ENCODE peak calls at places on chromosome 19, in six cellular contexts. X, H, M, K, T and F are unnamed samples. For H3K27me3 and H3K4me1, the result is how much of the 10 kb centered on the place peaks cover.

GRCh38 chr19:39109641-39110040 is 15.9 kb upstream of the PAK4 start:
- DNase-seq in X (no peak), H (no peak), M (no peak), K (no peak), T (no peak), F (no peak)

GRCh38 chr19:16366433-16367268 is 42.0 kb downstream of the KLF2 start:
- DNase-seq in X (peak), H (no peak), M (no peak), K (no peak), T (no peak), F (peak)

GRCh38 chr19:39372047-39372802 is 18.7 kb downstream of the PAF1 start:
- DNase-seq in X (no peak), H (peak), M (peak), K (peak), T (no peak), F (no peak)

GRCh38 chr19:1944088-1944915 is 3.3 kb downstream of the CSNK1G2 start:
- DNase-seq in X (no peak), H (no peak), M (no peak), K (no peak), T (no peak), F (no peak)

GRCh38 chr19:2282062-2282861 is at the start of gene PEAK3:
- DNase-seq in X (peak), H (peak), M (peak), K (peak), T (no peak), F (peak)

GRCh38 chr19:33225458-33225925 is at the start of gene SLC7A10:
- DNase-seq in X (no peak), H (no peak), M (no peak), K (no peak), T (no peak), F (no peak)

GRCh38 chr19:28635962-28636629 is 576.9 kb downstream of the UQCRFS1 start:
- DNase-seq in X (no peak), H (no peak), M (no peak), K (no peak), T (no peak), F (no peak)

GRCh38 chr19:543912-544608 is at the start of gene GZMM:
- DNase-seq in X (no peak), H (no peak), M (no peak), K (no peak), T (no peak), F (peak)

GRCh38 chr19:35216026-35216832 is 12.3 kb downstream of the FAM187B start:
- DNase-seq in X (no peak), H (no peak), M (no peak), K (no peak), T (no peak), F (no peak)

GRCh38 chr19:50838239-50838638 is 4.9 kb upstream of the KLK15 start:
- DNase-seq in X (no peak), H (no peak), M (no peak), K (no peak), T (no peak), F (peak)

GRCh38 chr19:45782820-45783785 is 813 bp upstream of the DMPK start:
- DNase-seq in X (peak), H (peak), M (no peak), K (peak), T (no peak), F (no peak)

GRCh38 chr19:43438291-43439162 is 23.8 kb downstream of the TEX101 start:
- DNase-seq in X (peak), H (no peak), M (no peak), K (peak), T (no peak), F (no peak)

GRCh38 chr19:55176116-55176515 is 4.0 kb downstream of the SYT5 start:
- DNase-seq in X (no peak), H (no peak), M (no peak), K (no peak), T (no peak), F (no peak)

GRCh38 chr19:55173186-55173716 is 6.8 kb upstream of the DNAAF3 start:
- DNase-seq in X (no peak), H (no peak), M (no peak), K (no peak), T (no peak), F (no peak)

GRCh38 chr19:55173717-55174409 is 6.2 kb downstream of the SYT5 start:
- DNase-seq in X (peak), H (no peak), M (no peak), K (peak), T (peak), F (no peak)

GRCh38 chr19:55174425-55175116 is 5.5 kb downstream of the SYT5 start:
- DNase-seq in X (no peak), H (no peak), M (no peak), K (no peak), T (no peak), F (no peak)

GRCh38 chr19:55175117-55175867 is 4.8 kb downstream of the SYT5 start:
- DNase-seq in X (no peak), H (no peak), M (no peak), K (no peak), T (no peak), F (no peak)
- H3K27me3 ChIP-seq in X (under half), H (under half), M (half or more), K (under half), T (half or more), F (under half)

GRCh38 chr19:29757551-29757950 is 42.5 kb upstream of the C19orf12 start:
- DNase-seq in X (no peak), H (no peak), M (no peak), K (no peak), T (no peak), F (no peak)

GRCh38 chr19:29759359-29759758 is 44.3 kb upstream of the C19orf12 start:
- DNase-seq in X (no peak), H (no peak), M (no peak), K (no peak), T (no peak), F (no peak)

GRCh38 chr19:29761575-29762225 is 46.6 kb upstream of the C19orf12 start:
- DNase-seq in X (no peak), H (no peak), M (no peak), K (no peak), T (no peak), F (no peak)

GRCh38 chr19:29758863-29759262 is 43.8 kb upstream of the C19orf12 start:
- DNase-seq in X (no peak), H (no peak), M (no peak), K (no peak), T (no peak), F (no peak)

DNA sequence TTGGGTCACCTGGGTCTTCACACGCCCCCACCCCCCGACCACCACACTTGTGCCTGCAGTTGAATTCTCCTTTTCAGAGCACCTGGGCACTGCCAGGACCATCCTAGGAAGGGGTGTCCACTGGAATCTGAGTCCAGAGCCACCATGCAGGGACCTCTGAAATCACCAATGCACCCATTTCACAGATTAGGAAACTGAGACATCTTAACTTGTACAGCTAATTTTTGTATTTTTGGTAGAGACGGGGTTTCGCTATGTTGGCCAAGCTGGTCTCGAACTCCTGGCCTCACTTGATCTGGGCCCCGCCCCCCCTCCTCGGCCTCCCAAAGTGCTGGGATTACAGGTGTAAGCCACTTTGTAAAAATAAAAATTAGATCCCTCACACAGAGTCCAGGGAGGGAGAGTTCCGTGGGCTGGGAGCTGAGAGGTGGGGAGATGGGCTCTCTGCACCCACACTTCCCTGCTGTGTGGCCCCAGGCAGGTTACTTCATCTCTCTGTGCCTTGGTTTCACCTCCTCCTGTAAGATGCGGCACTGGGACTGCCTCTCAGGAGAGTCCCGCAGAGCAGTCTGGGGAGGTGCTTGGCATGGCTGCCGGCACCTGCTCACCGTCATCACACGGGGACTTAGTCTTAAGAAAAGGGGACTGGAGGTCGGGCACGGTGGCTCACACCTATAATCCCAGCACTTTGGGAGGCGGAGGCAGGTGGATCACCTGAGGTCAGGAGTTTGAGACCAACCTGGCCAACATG is 45.9 kb upstream of the C19orf12 start:
- DNase-seq in X (no peak), H (no peak), M (no peak), K (no peak), T (no peak), F (no peak)
- H3K4me3 ChIP-seq in X (no peak), H (no peak), M (no peak), K (no peak), T (no peak), F (no peak)

DNA sequence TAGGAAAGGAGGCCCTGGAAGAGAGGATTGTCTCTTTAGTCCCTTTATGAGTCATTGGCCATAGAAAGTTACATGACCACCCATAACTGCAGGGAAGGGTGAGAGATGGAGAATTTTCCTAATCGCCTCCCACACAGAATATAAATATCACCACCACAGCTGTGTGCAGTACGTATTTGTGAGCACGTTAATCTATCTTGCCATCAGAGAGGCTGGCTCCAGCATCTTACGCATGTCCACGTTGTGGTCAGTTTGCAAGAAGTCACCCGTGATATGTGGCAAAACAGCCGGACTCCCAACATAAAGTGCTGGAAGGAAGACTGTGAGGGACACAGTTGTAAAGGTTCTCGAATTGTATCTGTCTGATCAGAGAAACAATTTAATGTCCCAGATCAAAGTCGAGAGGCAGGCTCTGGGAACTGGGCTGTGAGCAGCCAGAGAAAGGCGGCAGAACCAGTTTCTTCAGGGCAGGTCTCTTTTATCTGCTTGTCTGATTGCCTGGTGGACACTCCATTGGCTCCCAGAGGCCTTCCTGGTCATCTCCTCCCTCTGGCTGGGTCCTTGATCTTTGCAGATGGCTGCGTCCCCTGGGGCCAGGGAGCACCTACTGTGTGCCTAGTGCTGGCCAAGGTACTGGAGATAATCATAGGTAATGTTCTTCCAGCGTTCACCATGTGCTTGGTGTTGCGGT is 74.9 kb downstream of the SIPA1L3 start:
- DNase-seq in X (peak), H (peak), M (no peak), K (peak), T (no peak), F (no peak)
- H3K4me1 ChIP-seq in X (under half), H (under half), M (under half), K (under half), T (under half), F (under half)

GRCh38 chr19:41711376-41712261 is 3.2 kb downstream of the CEACAM5 start:
- DNase-seq in X (no peak), H (peak), M (no peak), K (no peak), T (no peak), F (no peak)
- H3K27me3 ChIP-seq in X (under half), H (under half), M (under half), K (under half), T (under half), F (under half)

GRCh38 chr19:10780368-10780767 is 55.6 kb downstream of the TMED1 start:
- DNase-seq in X (no peak), H (peak), M (peak), K (peak), T (no peak), F (no peak)

GRCh38 chr19:10776900-10777650 is 58.9 kb downstream of the TMED1 start:
- DNase-seq in X (no peak), H (no peak), M (no peak), K (no peak), T (no peak), F (peak)

GRCh38 chr19:10788146-10788545 is 47.9 kb downstream of the TMED1 start:
- DNase-seq in X (no peak), H (no peak), M (no peak), K (no peak), T (no peak), F (no peak)

GRCh38 chr19:10784257-10784656 is 51.8 kb downstream of the TMED1 start:
- DNase-seq in X (no peak), H (peak), M (peak), K (no peak), T (no peak), F (no peak)

DNA sequence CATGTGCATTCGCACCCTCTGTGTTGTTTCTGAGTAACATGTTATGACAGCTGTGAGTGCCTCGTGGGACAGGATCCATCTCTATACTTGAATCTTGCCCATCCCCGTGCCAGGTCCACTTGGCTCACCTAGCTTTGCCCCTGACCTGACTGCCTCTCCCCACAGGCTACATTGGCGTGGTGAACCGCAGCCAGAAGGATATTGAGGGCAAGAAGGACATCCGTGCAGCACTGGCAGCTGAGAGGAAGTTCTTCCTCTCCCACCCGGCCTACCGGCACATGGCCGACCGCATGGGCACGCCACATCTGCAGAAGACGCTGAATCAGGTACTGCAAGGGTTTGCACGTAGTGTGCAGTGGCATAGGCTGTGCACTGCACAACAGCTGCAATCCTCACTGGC is 53.2 kb downstream of the TMED1 start:
- DNase-seq in X (no peak), H (no peak), M (no peak), K (no peak), T (no peak), F (no peak)
- H3K4me3 ChIP-seq in X (no peak), H (no peak), M (no peak), K (no peak), T (no peak), F (no peak)

GRCh38 chr19:4063369-4064072 is 3.2 kb downstream of the ZBTB7A start:
- DNase-seq in X (peak), H (no peak), M (no peak), K (no peak), T (no peak), F (no peak)
- H3K4me1 ChIP-seq in X (under half), H (under half), M (half or more), K (under half), T (under half), F (half or more)